ENCODE peak calls at places on chromosomes 6 and 20, in six cellular contexts. E, L, Q, I, C and F are unnamed samples.

GRCh38 chr6:133756046-133756445 is 132.9 kb upstream of the TCF21 start:
- DNase-seq in E (no peak), C (peak; percentile 48), I (no peak), L (no peak), Q (peak; percentile 61), F (no peak)

GRCh38 chr6:135728589-135728988 is 122.9 kb upstream of the PDE7B start:
- DNase-seq in L (no peak), I (no peak), E (no peak), C (no peak), Q (no peak), F (no peak)

GRCh38 chr6:20403766-20404640 is 2.3 kb downstream of the E2F3 start:
- DNase-seq in I (no peak), Q (peak; percentile 72), L (peak; percentile 79), C (peak; percentile 18), E (peak; percentile 73), F (no peak)

GRCh38 chr6:137341721-137342195 is 122.6 kb upstream of the IFNGR1 start:
- DNase-seq in L (peak; percentile 36), E (no peak), C (peak; percentile 83), Q (no peak), I (no peak), F (no peak)

GRCh38 chr6:69311888-69312287 is 484.9 kb downstream of the LMBRD1 start:
- DNase-seq in L (no peak), Q (no peak), I (no peak), C (no peak), E (no peak), F (no peak)

GRCh38 chr6:129659590-129660345 is 50.2 kb downstream of the ARHGAP18 start:
- DNase-seq in C (no peak), L (no peak), Q (peak; percentile 56), I (no peak), E (no peak), F (no peak)

GRCh38 chr20:63014710-63015109 is 7.9 kb upstream of the BHLHE23 start:
- DNase-seq in L (no peak), I (no peak), C (no peak), E (no peak), Q (no peak), F (no peak)

GRCh38 chr6:28488916-28489365 is 26.7 kb downstream of the GPX6 start:
- DNase-seq in C (peak; percentile 15), Q (peak; percentile 75), I (no peak), L (peak; percentile 62), E (no peak), F (peak; percentile 61)

GRCh38 chr20:36439040-36439730 is 102.1 kb upstream of the MYL9 start:
- DNase-seq in L (peak; percentile 76), E (peak; percentile 82), I (peak; percentile 58), Q (peak; percentile 34), C (peak; percentile 77), F (peak; percentile 87)

GRCh38 chr6:15534970-15535369 is 127.9 kb downstream of the DTNBP1 start:
- DNase-seq in I (no peak), E (no peak), L (no peak), C (no peak), Q (no peak), F (no peak)

GRCh38 chr6:116404706-116405105 is 34.0 kb downstream of the DSE start:
- DNase-seq in I (no peak), C (no peak), L (no peak), Q (no peak), E (no peak), F (no peak)

GRCh38 chr6:150345786-150346185 is 23.0 kb upstream of the IYD start:
- DNase-seq in E (no peak), Q (no peak), C (no peak), L (no peak), I (no peak), F (no peak)

GRCh38 chr6:8991844-8992243 is 556.5 kb upstream of the SLC35B3 start:
- DNase-seq in E (no peak), L (no peak), Q (no peak), I (no peak), C (no peak), F (no peak)

GRCh38 chr20:48708116-48708515 is 119.7 kb downstream of the PREX1 start:
- DNase-seq in C (no peak), I (no peak), Q (no peak), E (no peak), L (no peak), F (no peak)

GRCh38 chr6:148608211-148608951 is 138.4 kb upstream of the UST start:
- DNase-seq in L (no peak), E (no peak), C (no peak), I (no peak), Q (peak; percentile 25), F (no peak)

GRCh38 chr6:45677381-45677992 is 299.8 kb upstream of the SUPT3H start:
- DNase-seq in C (peak; percentile 40), E (no peak), I (peak; percentile 54), L (peak; percentile 40), Q (peak; percentile 70), F (no peak)

GRCh38 chr6:10256113-10256690 is 158.7 kb downstream of the TFAP2A start:
- DNase-seq in E (no peak), Q (peak; percentile 28), I (no peak), L (no peak), C (peak; percentile 15), F (no peak)

GRCh38 chr6:79670789-79671188 is 39.7 kb downstream of the SH3BGRL2 start:
- DNase-seq in I (no peak), C (no peak), L (no peak), Q (no peak), E (no peak), F (no peak)

GRCh38 chr20:34675561-34675960 is 1.3 kb downstream of the PIGU start:
- DNase-seq in Q (no peak), E (no peak), L (no peak), I (no peak), C (no peak), F (no peak)

GRCh38 chr6:132713355-132714134 is at the start of gene VNN1:
- DNase-seq in E (no peak), I (no peak), Q (no peak), C (peak; percentile 25), L (no peak), F (no peak)

GRCh38 chr20:19544684-19545083 is 213.4 kb upstream of the RIN2 start:
- DNase-seq in L (no peak), E (no peak), C (no peak), Q (no peak), I (no peak), F (no peak)

GRCh38 chr6:34248198-34248726 is 544 bp downstream of the SMIM29 start:
- DNase-seq in I (no peak), Q (peak; percentile 43), C (peak; percentile 52), E (no peak), L (peak; percentile 61), F (no peak)

GRCh38 chr6:74585779-74586178 is 620.1 kb downstream of the COL12A1 start:
- DNase-seq in E (no peak), L (no peak), Q (peak; percentile 68), I (no peak), C (no peak), F (no peak)

GRCh38 chr20:2812189-2812588 is 2.6 kb upstream of the C20orf141 start:
- DNase-seq in E (no peak), Q (no peak), L (no peak), I (no peak), C (no peak), F (no peak)

GRCh38 chr20:62318411-62319345 is 15.9 kb downstream of the ADRM1 start:
- DNase-seq in E (no peak), L (no peak), Q (no peak), I (no peak), C (no peak), F (no peak)

GRCh38 chr20:49594143-49594928 is 26.4 kb upstream of the PTGIS start:
- DNase-seq in I (no peak), L (peak; percentile 72), C (peak; percentile 80), E (no peak), Q (peak; percentile 90), F (no peak)

GRCh38 chr6:55009114-55009513 is 162.5 kb downstream of the FAM83B start:
- DNase-seq in C (no peak), E (no peak), Q (no peak), I (no peak), L (no peak), F (no peak)

GRCh38 chr6:89483111-89483720 is 50.3 kb downstream of the ANKRD6 start:
- DNase-seq in E (no peak), I (no peak), C (no peak), L (no peak), Q (no peak), F (no peak)

GRCh38 chr20:62045529-62046277 is 20.0 kb downstream of the TAF4 start:
- DNase-seq in E (no peak), C (no peak), I (no peak), L (no peak), Q (no peak), F (no peak)